ENCODE peak calls at places on chromosome 22, in eight cellular contexts. One of them, this sample, is unnamed.

GRCh38 chr22:19352766-19353165 is 61.2 kb upstream of the CLTCL1 start:
- DNase-seq in left ventricle myocardium inferior: no peak
- DNase-seq in upper lobe of right lung: no peak
- DNase-seq in psoas muscle: no peak
- DNase-seq in adipocyte: no peak
- DNase-seq in SK-N-SH: no peak
- DNase-seq in tibial nerve: no peak
- DNase-seq in neuronal stem cell: no peak
- DNase-seq in this sample: no peak

GRCh38 chr22:37079668-37080171 is 28.2 kb downstream of the KCTD17 start:
- DNase-seq in left ventricle myocardium inferior: no peak
- DNase-seq in tibial nerve: no peak
- DNase-seq in SK-N-SH: no peak
- DNase-seq in upper lobe of right lung: no peak
- DNase-seq in adipocyte: peak; percentile 12
- DNase-seq in psoas muscle: no peak
- DNase-seq in neuronal stem cell: no peak
- DNase-seq in this sample: no peak

GRCh38 chr22:43747877-43748276 is 64.2 kb downstream of the EFCAB6 start:
- DNase-seq in tibial nerve: no peak
- DNase-seq in upper lobe of right lung: no peak
- DNase-seq in psoas muscle: no peak
- DNase-seq in adipocyte: no peak
- DNase-seq in SK-N-SH: no peak
- DNase-seq in left ventricle myocardium inferior: no peak
- DNase-seq in neuronal stem cell: no peak
- DNase-seq in this sample: no peak

GRCh38 chr22:38831166-38831945 is 12.5 kb downstream of the NPTXR start:
- DNase-seq in SK-N-SH: no peak
- DNase-seq in tibial nerve: no peak
- DNase-seq in left ventricle myocardium inferior: no peak
- DNase-seq in adipocyte: peak; percentile 48
- DNase-seq in neuronal stem cell: no peak
- DNase-seq in upper lobe of right lung: peak; percentile 64
- DNase-seq in psoas muscle: peak; percentile 30
- DNase-seq in this sample: peak; percentile 16

GRCh38 chr22:40416636-40417035 is 46.2 kb downstream of the SGSM3 start:
- DNase-seq in neuronal stem cell: no peak
- DNase-seq in SK-N-SH: no peak
- DNase-seq in adipocyte: no peak
- DNase-seq in left ventricle myocardium inferior: no peak
- DNase-seq in tibial nerve: no peak
- DNase-seq in psoas muscle: no peak
- DNase-seq in upper lobe of right lung: peak; percentile 40
- DNase-seq in this sample: no peak

GRCh38 chr22:41935015-41935908 is 8.7 kb upstream of the TNFRSF13C start:
- DNase-seq in tibial nerve: no peak
- DNase-seq in neuronal stem cell: no peak
- DNase-seq in left ventricle myocardium inferior: peak; percentile 63
- DNase-seq in upper lobe of right lung: no peak
- DNase-seq in SK-N-SH: no peak
- DNase-seq in adipocyte: no peak
- DNase-seq in psoas muscle: no peak
- DNase-seq in this sample: no peak

GRCh38 chr22:16131918-16132317 is 442.1 kb downstream of the POTEH start:
- DNase-seq in psoas muscle: no peak
- DNase-seq in neuronal stem cell: no peak
- DNase-seq in adipocyte: no peak
- DNase-seq in tibial nerve: no peak
- DNase-seq in left ventricle myocardium inferior: no peak
- DNase-seq in upper lobe of right lung: no peak
- DNase-seq in SK-N-SH: no peak
- DNase-seq in this sample: no peak

GRCh38 chr22:39097098-39098020 is at the start of gene APOBEC3H:
- DNase-seq in adipocyte: peak; percentile 6
- DNase-seq in SK-N-SH: no peak
- DNase-seq in left ventricle myocardium inferior: no peak
- DNase-seq in neuronal stem cell: no peak
- DNase-seq in upper lobe of right lung: peak; percentile 78
- DNase-seq in psoas muscle: peak; percentile 44
- DNase-seq in tibial nerve: peak; percentile 25
- DNase-seq in this sample: no peak

GRCh38 chr22:27768027-27768640 is 33.4 kb downstream of the MN1 start:
- DNase-seq in neuronal stem cell: no peak
- DNase-seq in left ventricle myocardium inferior: no peak
- DNase-seq in SK-N-SH: no peak
- DNase-seq in adipocyte: no peak
- DNase-seq in upper lobe of right lung: no peak
- DNase-seq in psoas muscle: no peak
- DNase-seq in tibial nerve: no peak
- DNase-seq in this sample: no peak

GRCh38 chr22:35910926-35911325 is 117.7 kb downstream of the RBFOX2 start:
- DNase-seq in neuronal stem cell: no peak
- DNase-seq in upper lobe of right lung: no peak
- DNase-seq in left ventricle myocardium inferior: no peak
- DNase-seq in tibial nerve: no peak
- DNase-seq in adipocyte: no peak
- DNase-seq in psoas muscle: no peak
- DNase-seq in SK-N-SH: no peak
- DNase-seq in this sample: no peak

GRCh38 chr22:23175817-23176644 is 4.3 kb upstream of the BCR start:
- DNase-seq in neuronal stem cell: no peak
- DNase-seq in adipocyte: no peak
- DNase-seq in upper lobe of right lung: no peak
- DNase-seq in psoas muscle: no peak
- DNase-seq in tibial nerve: no peak
- DNase-seq in SK-N-SH: no peak
- DNase-seq in left ventricle myocardium inferior: no peak
- DNase-seq in this sample: no peak

GRCh38 chr22:40157546-40157945 is 20.2 kb upstream of the TNRC6B start:
- DNase-seq in upper lobe of right lung: no peak
- DNase-seq in psoas muscle: no peak
- DNase-seq in left ventricle myocardium inferior: no peak
- DNase-seq in adipocyte: no peak
- DNase-seq in tibial nerve: no peak
- DNase-seq in SK-N-SH: no peak
- DNase-seq in neuronal stem cell: no peak
- DNase-seq in this sample: no peak

GRCh38 chr22:23755711-23756110 is 1.5 kb upstream of the VPREB3 start:
- DNase-seq in upper lobe of right lung: no peak
- DNase-seq in psoas muscle: no peak
- DNase-seq in adipocyte: no peak
- DNase-seq in SK-N-SH: no peak
- DNase-seq in neuronal stem cell: no peak
- DNase-seq in tibial nerve: no peak
- DNase-seq in left ventricle myocardium inferior: no peak
- DNase-seq in this sample: no peak

GRCh38 chr22:37675930-37676571 is 615 bp downstream of the LGALS1 start:
- DNase-seq in psoas muscle: peak; percentile 88
- DNase-seq in upper lobe of right lung: peak; percentile 73
- DNase-seq in left ventricle myocardium inferior: peak; percentile 68
- DNase-seq in tibial nerve: no peak
- DNase-seq in SK-N-SH: peak; percentile 36
- DNase-seq in neuronal stem cell: no peak
- DNase-seq in adipocyte: peak; percentile 62
- DNase-seq in this sample: no peak

GRCh38 chr22:36360871-36361383 is 26.8 kb downstream of the MYH9 start:
- DNase-seq in tibial nerve: no peak
- DNase-seq in left ventricle myocardium inferior: no peak
- DNase-seq in upper lobe of right lung: no peak
- DNase-seq in SK-N-SH: no peak
- DNase-seq in adipocyte: peak; percentile 68
- DNase-seq in neuronal stem cell: no peak
- DNase-seq in psoas muscle: no peak
- DNase-seq in this sample: peak; percentile 77

GRCh38 chr22:39545310-39546063 is 12.9 kb upstream of the RPS19BP1 start:
- DNase-seq in neuronal stem cell: peak; percentile 73
- DNase-seq in psoas muscle: peak; percentile 69
- DNase-seq in upper lobe of right lung: no peak
- DNase-seq in SK-N-SH: no peak
- DNase-seq in left ventricle myocardium inferior: no peak
- DNase-seq in adipocyte: peak; percentile 49
- DNase-seq in tibial nerve: no peak
- DNase-seq in this sample: peak; percentile 75

GRCh38 chr22:42884616-42885375 is 27.7 kb upstream of the ARFGAP3 start:
- DNase-seq in psoas muscle: no peak
- DNase-seq in tibial nerve: no peak
- DNase-seq in neuronal stem cell: no peak
- DNase-seq in upper lobe of right lung: no peak
- DNase-seq in SK-N-SH: no peak
- DNase-seq in left ventricle myocardium inferior: no peak
- DNase-seq in adipocyte: no peak
- DNase-seq in this sample: no peak

GRCh38 chr22:50723991-50724390 is 14.0 kb upstream of the ACR start:
- DNase-seq in upper lobe of right lung: no peak
- DNase-seq in psoas muscle: no peak
- DNase-seq in left ventricle myocardium inferior: no peak
- DNase-seq in SK-N-SH: no peak
- DNase-seq in tibial nerve: no peak
- DNase-seq in neuronal stem cell: no peak
- DNase-seq in adipocyte: no peak
- DNase-seq in this sample: no peak

GRCh38 chr22:44728761-44729261 is 23.6 kb upstream of the ARHGAP8 start:
- DNase-seq in left ventricle myocardium inferior: peak; percentile 53
- DNase-seq in neuronal stem cell: no peak
- DNase-seq in adipocyte: no peak
- DNase-seq in upper lobe of right lung: no peak
- DNase-seq in tibial nerve: peak; percentile 17
- DNase-seq in psoas muscle: peak; percentile 46
- DNase-seq in SK-N-SH: peak; percentile 36
- DNase-seq in this sample: no peak

DNA sequence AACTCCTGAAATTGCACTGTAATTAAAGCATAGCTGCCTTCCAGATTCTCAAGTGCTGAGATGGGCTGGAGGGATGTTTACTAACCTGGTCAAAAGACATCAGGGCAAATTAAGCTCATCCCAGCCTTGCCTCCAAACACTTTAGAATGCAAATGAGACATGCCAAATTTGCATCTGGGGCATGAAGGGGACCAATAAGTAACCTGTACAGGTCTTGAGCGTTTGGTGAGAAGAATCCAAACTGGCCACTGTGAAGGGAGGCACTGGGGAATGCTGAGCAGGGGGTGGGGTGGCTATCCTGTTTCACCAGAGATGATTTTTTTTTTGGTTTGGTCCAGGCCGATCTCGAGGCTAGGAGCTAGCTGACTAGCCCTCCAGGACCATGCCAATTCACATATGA is 38.3 kb upstream of the ADA2 start:
- DNase-seq in upper lobe of right lung: no peak
- DNase-seq in SK-N-SH: no peak
- DNase-seq in adipocyte: no peak
- DNase-seq in tibial nerve: no peak
- DNase-seq in neuronal stem cell: no peak
- DNase-seq in left ventricle myocardium inferior: no peak
- DNase-seq in psoas muscle: no peak
- DNase-seq in this sample: no peak
- H3K4me1 ChIP-seq in upper lobe of right lung: no peaks in the 10 kb centered on the region
- H3K4me1 ChIP-seq in SK-N-SH: no peaks in the 10 kb centered on the region
- H3K4me1 ChIP-seq in adipocyte: no peaks in the 10 kb centered on the region
- H3K4me1 ChIP-seq in tibial nerve: peaks cover 6% of the 10 kb centered on the region
- H3K4me1 ChIP-seq in neuronal stem cell: peaks cover 32% of the 10 kb centered on the region
- H3K4me1 ChIP-seq in left ventricle myocardium inferior: peaks cover 14% of the 10 kb centered on the region
- H3K4me1 ChIP-seq in psoas muscle: peaks cover 32% of the 10 kb centered on the region
- H3K4me1 ChIP-seq in this sample: peaks cover 23% of the 10 kb centered on the region

GRCh38 chr22:31055322-31056159 is 25.6 kb upstream of the SMTN start:
- DNase-seq in tibial nerve: peak; percentile 76
- DNase-seq in psoas muscle: peak; percentile 93
- DNase-seq in adipocyte: peak; percentile 97
- DNase-seq in SK-N-SH: peak; percentile 69
- DNase-seq in neuronal stem cell: peak; percentile 26
- DNase-seq in left ventricle myocardium inferior: peak; percentile 85
- DNase-seq in upper lobe of right lung: peak; percentile 94
- DNase-seq in this sample: peak; percentile 96
- H3K4me1 ChIP-seq in tibial nerve: peaks cover 4% of the 10 kb centered on the region
- H3K4me1 ChIP-seq in psoas muscle: no peaks in the 10 kb centered on the region
- H3K4me1 ChIP-seq in adipocyte: peaks cover 10% of the 10 kb centered on the region
- H3K4me1 ChIP-seq in SK-N-SH: peaks cover 5% of the 10 kb centered on the region
- H3K4me1 ChIP-seq in neuronal stem cell: peaks cover 5% of the 10 kb centered on the region
- H3K4me1 ChIP-seq in left ventricle myocardium inferior: peaks cover 37% of the 10 kb centered on the region
- H3K4me1 ChIP-seq in upper lobe of right lung: peaks cover 7% of the 10 kb centered on the region
- H3K4me1 ChIP-seq in this sample: peaks cover 26% of the 10 kb centered on the region

GRCh38 chr22:31212783-31213626 is 907 bp downstream of the LIMK2 start:
- DNase-seq in neuronal stem cell: no peak
- DNase-seq in tibial nerve: no peak
- DNase-seq in psoas muscle: no peak
- DNase-seq in left ventricle myocardium inferior: no peak
- DNase-seq in upper lobe of right lung: no peak
- DNase-seq in SK-N-SH: peak; percentile 26
- DNase-seq in adipocyte: peak; percentile 5
- DNase-seq in this sample: no peak
- H3K4me1 ChIP-seq in neuronal stem cell: peaks cover 11% of the 10 kb centered on the region
- H3K4me1 ChIP-seq in tibial nerve: peaks cover 48% of the 10 kb centered on the region
- H3K4me1 ChIP-seq in psoas muscle: peaks cover 22% of the 10 kb centered on the region
- H3K4me1 ChIP-seq in left ventricle myocardium inferior: peaks cover 62% of the 10 kb centered on the region
- H3K4me1 ChIP-seq in upper lobe of right lung: peaks cover 53% of the 10 kb centered on the region
- H3K4me1 ChIP-seq in SK-N-SH: no peaks in the 10 kb centered on the region
- H3K4me1 ChIP-seq in adipocyte: peaks cover 33% of the 10 kb centered on the region
- H3K4me1 ChIP-seq in this sample: peaks cover 38% of the 10 kb centered on the region

GRCh38 chr22:24964441-24964840 is 11.9 kb downstream of the KIAA1671 start:
- DNase-seq in tibial nerve: no peak
- DNase-seq in neuronal stem cell: no peak
- DNase-seq in upper lobe of right lung: no peak
- DNase-seq in adipocyte: no peak
- DNase-seq in left ventricle myocardium inferior: no peak
- DNase-seq in psoas muscle: no peak
- DNase-seq in SK-N-SH: no peak
- DNase-seq in this sample: no peak

GRCh38 chr22:24972369-24972768 is 19.9 kb downstream of the KIAA1671 start:
- DNase-seq in psoas muscle: no peak
- DNase-seq in left ventricle myocardium inferior: no peak
- DNase-seq in neuronal stem cell: no peak
- DNase-seq in tibial nerve: no peak
- DNase-seq in upper lobe of right lung: no peak
- DNase-seq in SK-N-SH: no peak
- DNase-seq in adipocyte: no peak
- DNase-seq in this sample: no peak

GRCh38 chr22:24965822-24966626 is 13.5 kb downstream of the KIAA1671 start:
- DNase-seq in psoas muscle: peak; percentile 70
- DNase-seq in left ventricle myocardium inferior: no peak
- DNase-seq in SK-N-SH: no peak
- DNase-seq in adipocyte: no peak
- DNase-seq in neuronal stem cell: no peak
- DNase-seq in tibial nerve: peak; percentile 48
- DNase-seq in upper lobe of right lung: peak; percentile 86
- DNase-seq in this sample: peak; percentile 60

GRCh38 chr22:24969588-24970301 is 17.2 kb downstream of the KIAA1671 start:
- DNase-seq in tibial nerve: peak; percentile 52
- DNase-seq in left ventricle myocardium inferior: peak; percentile 64
- DNase-seq in neuronal stem cell: no peak
- DNase-seq in psoas muscle: peak; percentile 72
- DNase-seq in upper lobe of right lung: no peak
- DNase-seq in SK-N-SH: peak; percentile 85
- DNase-seq in adipocyte: peak; percentile 34
- DNase-seq in this sample: no peak

DNA sequence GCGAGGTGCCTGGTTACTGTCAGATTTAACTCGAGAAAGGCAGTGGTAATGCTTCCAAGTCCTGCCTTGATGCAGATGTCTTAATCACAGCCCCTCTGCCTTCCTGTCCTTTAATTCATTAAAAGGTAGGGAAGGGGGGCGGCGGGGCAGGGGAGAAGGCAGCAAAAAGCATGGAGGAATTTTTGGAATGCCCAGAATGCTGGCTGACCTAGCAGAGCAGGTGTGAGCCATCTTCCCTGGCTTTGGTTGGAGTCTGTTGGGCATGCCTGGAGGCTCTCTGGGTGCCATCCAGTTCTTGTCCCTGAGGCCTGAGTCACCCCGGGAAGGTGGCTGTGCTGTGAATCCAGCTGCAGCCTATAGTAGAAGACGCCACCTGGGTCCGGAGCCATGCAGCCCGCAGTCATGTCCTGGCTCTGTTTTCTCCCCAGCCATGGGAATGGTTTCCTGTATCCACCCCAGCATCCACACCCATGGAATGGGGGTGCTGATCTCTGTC is 15.6 kb downstream of the KIAA1671 start:
- DNase-seq in SK-N-SH: no peak
- DNase-seq in psoas muscle: peak; percentile 60
- DNase-seq in upper lobe of right lung: no peak
- DNase-seq in left ventricle myocardium inferior: no peak
- DNase-seq in adipocyte: no peak
- DNase-seq in tibial nerve: no peak
- DNase-seq in neuronal stem cell: no peak
- DNase-seq in this sample: peak; percentile 25
- H3K4me1 ChIP-seq in SK-N-SH: peaks cover 27% of the 10 kb centered on the region
- H3K4me1 ChIP-seq in psoas muscle: peaks cover 8% of the 10 kb centered on the region
- H3K4me1 ChIP-seq in upper lobe of right lung: peaks cover 16% of the 10 kb centered on the region
- H3K4me1 ChIP-seq in left ventricle myocardium inferior: peaks cover 86% of the 10 kb centered on the region
- H3K4me1 ChIP-seq in adipocyte: peaks cover 31% of the 10 kb centered on the region
- H3K4me1 ChIP-seq in tibial nerve: peaks cover 9% of the 10 kb centered on the region
- H3K4me1 ChIP-seq in neuronal stem cell: peaks cover 11% of the 10 kb centered on the region
- H3K4me1 ChIP-seq in this sample: peaks cover 30% of the 10 kb centered on the region